ENCODE peak calls at places on chromosomes 4 and X, in five cellular contexts. U is SK-N-SH, K is HepG2, T is HCT116, Y is K562. W is an unnamed sample.

GRCh38 chr4:8507251-8507570 is 66.6 kb downstream of the TRMT44 start:
- DNase-seq in U (no peak), K (no peak), T (no peak), Y (no peak), W (no peak)

GRCh38 chrX:139930923-139931645 is 1.8 kb downstream of the ATP11C start:
- DNase-seq in U (peak), K (peak), T (no peak), Y (peak), W (no peak)

GRCh38 chrX:2391869-2392606 is 108.7 kb downstream of the DHRSX start:
- DNase-seq in U (no peak), K (peak), T (peak), Y (no peak), W (peak)

GRCh38 chrX:116749943-116750342 is 287.2 kb upstream of the CT83 start:
- DNase-seq in U (no peak), K (no peak), T (no peak), Y (no peak), W (no peak)

GRCh38 chr4:115042496-115042895 is 70.9 kb downstream of the NDST4 start:
- DNase-seq in U (peak), K (peak), T (no peak), Y (no peak), W (peak)

GRCh38 chr4:10947898-10948297 is 263.3 kb upstream of the CLNK start:
- DNase-seq in U (no peak), K (no peak), T (no peak), Y (no peak), W (no peak)

GRCh38 chrX:47222776-47223350 is 4.4 kb downstream of the CDK16 start:
- DNase-seq in U (peak), K (no peak), T (no peak), Y (peak), W (no peak)

GRCh38 chr4:10856271-10856670 is 171.7 kb upstream of the CLNK start:
- DNase-seq in U (no peak), K (no peak), T (no peak), Y (no peak), W (no peak)

GRCh38 chr4:31557444-31557843 is 837.3 kb downstream of the PCDH7 start:
- DNase-seq in U (no peak), K (no peak), T (no peak), Y (no peak), W (no peak)

GRCh38 chr4:38179690-38180299 is 219.6 kb downstream of the PTTG2 start:
- DNase-seq in U (peak), K (peak), T (no peak), Y (peak), W (peak)

GRCh38 chr4:8192748-8193738 is 6.0 kb upstream of the SH3TC1 start:
- DNase-seq in U (peak), K (peak), T (peak), Y (no peak), W (peak)

GRCh38 chr4:103019319-103020124 is at the start of gene SLC9B1:
- DNase-seq in U (peak), K (peak), T (peak), Y (peak), W (peak)

GRCh38 chr4:176845636-176846035 is 52.9 kb upstream of the VEGFC start:
- DNase-seq in U (no peak), K (no peak), T (no peak), Y (no peak), W (no peak)

GRCh38 chr4:176844448-176844847 is 51.7 kb upstream of the VEGFC start:
- DNase-seq in U (no peak), K (no peak), T (no peak), Y (no peak), W (no peak)

GRCh38 chr4:176849076-176849475 is 56.4 kb upstream of the VEGFC start:
- DNase-seq in U (no peak), K (no peak), T (no peak), Y (no peak), W (no peak)
- TF ChIP-seq JUND in U (no peak), K (no peak), T (no peak), Y (no peak), W (no peak)

GRCh38 chrX:68823413-68824151 is 5.2 kb upstream of the EFNB1 start:
- DNase-seq in U (no peak), K (no peak), T (no peak), Y (no peak), W (no peak)

GRCh38 chrX:68824152-68824433 is 4.7 kb upstream of the EFNB1 start:
- DNase-seq in U (no peak), K (no peak), T (no peak), Y (no peak), W (no peak)

GRCh38 chrX:68824565-68825125 is 4.2 kb upstream of the EFNB1 start:
- DNase-seq in U (no peak), K (no peak), T (no peak), Y (no peak), W (no peak)

GRCh38 chrX:68821616-68822015 is 7.2 kb upstream of the EFNB1 start:
- DNase-seq in U (no peak), K (no peak), T (no peak), Y (no peak), W (no peak)

DNA sequence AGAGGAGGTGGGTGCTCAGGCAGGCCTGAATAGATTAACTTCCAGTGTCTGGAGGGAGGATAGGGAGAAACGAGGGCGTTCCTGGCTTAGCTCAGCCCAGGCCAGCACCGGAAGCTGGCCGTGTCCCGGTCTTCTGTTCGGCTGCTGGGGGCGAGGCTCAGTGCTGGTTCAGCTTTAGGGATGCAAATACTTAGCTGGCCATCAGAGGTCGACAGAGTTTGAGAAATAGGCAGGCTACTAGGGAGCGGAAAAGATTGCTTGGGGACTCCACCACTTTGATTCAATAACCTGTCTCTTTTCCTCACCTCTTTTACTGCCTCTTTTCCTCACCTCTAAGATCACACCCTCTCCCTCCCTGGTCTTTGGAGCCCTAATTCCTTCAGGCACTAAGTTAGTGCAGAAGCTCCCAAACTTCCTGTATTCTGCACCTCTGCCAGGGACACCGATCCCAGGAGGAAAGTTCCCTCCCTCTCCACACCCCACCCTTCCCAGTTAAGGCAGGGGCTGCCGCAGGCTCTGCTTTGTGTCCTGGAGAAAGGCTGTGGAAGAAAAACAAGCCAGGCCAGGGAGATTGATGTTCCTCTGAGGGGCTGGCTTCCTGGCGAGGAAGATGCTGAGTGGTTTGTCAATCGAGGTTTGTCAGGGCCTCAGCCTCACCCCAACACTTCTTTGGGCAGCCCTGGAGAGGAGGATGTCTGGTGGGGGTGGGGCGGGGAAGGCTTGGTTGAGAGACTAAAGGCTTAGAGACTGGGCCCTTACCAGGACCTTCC is 6.0 kb upstream of the EFNB1 start:
- DNase-seq in U (peak), K (peak), T (peak), Y (peak), W (peak)
- TF ChIP-seq JUND in U (no peak), K (no peak), T (no peak), Y (no peak), W (no peak)

DNA sequence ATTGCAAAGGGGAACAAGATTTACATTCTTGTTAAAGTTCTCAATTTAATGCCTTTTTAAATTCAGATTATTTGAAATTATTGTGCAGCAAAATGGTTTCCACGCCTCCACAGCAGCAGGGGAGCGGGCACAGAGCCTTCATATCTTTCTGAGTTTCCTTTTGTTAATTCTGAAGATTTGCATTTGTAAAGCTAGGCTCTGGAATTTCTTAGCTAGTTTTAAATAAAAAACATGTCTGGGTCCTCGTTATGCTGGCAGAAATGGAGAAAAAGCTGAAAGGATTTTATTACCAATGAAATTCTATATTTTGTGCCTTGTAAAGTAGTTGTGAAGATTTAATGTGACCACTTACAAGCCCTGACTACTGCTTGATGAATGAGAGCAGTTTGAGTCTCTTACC is 40.8 kb upstream of the MAGED1 start:
- DNase-seq in U (no peak), K (no peak), T (no peak), Y (no peak), W (no peak)
- TF ChIP-seq JUND in U (no peak), K (no peak), T (no peak), Y (no peak), W (no peak)

DNA sequence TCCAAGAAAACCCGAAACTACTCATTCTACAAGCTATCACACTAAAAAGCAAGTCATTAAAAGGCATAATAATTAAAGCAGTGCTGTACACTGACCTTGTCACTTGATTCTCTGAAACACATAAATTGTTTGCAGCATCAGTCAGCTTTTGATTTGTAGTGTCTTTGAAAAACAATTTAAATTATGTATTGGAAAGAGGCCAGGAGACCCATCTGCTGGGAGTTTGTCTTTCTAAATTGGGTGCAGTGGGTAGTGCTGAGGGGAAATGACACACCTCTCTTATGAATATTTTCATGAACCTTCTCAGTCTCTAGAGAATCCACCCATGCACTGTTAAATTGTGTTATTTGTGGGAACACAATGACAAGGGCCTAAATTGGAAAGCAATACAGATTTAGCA is 75.6 kb upstream of the ANK2 start:
- DNase-seq in U (peak), K (no peak), T (no peak), Y (no peak), W (no peak)
- TF ChIP-seq JUND in U (no peak), K (no peak), T (no peak), Y (no peak), W (no peak)

W was measured in T47D.